ENCODE peak calls at places on chromosomes 16 and 17, in seven cellular contexts. J is SK-N-SH, Z is GM23248, Y is GM23338, X is PC-3, I is OCI-LY7, U is HCT116. R is an unnamed sample.

GRCh38 chr16:69476920-69477418 is 52.5 kb downstream of the CYB5B start:
- DNase-seq in J (no peak), Z (peak; percentile 84), Y (no peak), X (peak; percentile 86), I (no peak), U (peak; percentile 50), R (peak; percentile 46)

GRCh38 chr17:50196036-50196435 is 5.4 kb downstream of the COL1A1 start:
- DNase-seq in J (no peak), Z (peak; percentile 53), Y (no peak), X (no peak), I (no peak), U (no peak), R (no peak)

GRCh38 chr17:37701424-37702020 is 43.3 kb downstream of the HNF1B start:
- DNase-seq in J (peak; percentile 24), Z (peak; percentile 42), Y (peak; percentile 62), X (peak; percentile 38), I (peak; percentile 40), U (peak; percentile 18), R (no peak)

GRCh38 chr17:51947160-51947559 is 211.4 kb downstream of the CA10 start:
- DNase-seq in J (no peak), Z (no peak), Y (no peak), X (peak; percentile 69), I (no peak), U (no peak), R (peak; percentile 21)

GRCh38 chr16:26598061-26598460 is 468.7 kb upstream of the C16orf82 start:
- DNase-seq in J (no peak), Z (no peak), Y (no peak), X (peak; percentile 3), I (no peak), U (peak; percentile 4), R (peak; percentile 10)

GRCh38 chr17:76213491-76213890 is 26.8 kb downstream of the RNF157 start:
- DNase-seq in J (no peak), Z (no peak), Y (peak; percentile 60), X (no peak), I (no peak), U (no peak), R (no peak)

GRCh38 chr17:72393553-72393952 is 272.7 kb downstream of the SOX9 start:
- DNase-seq in J (no peak), Z (peak; percentile 85), Y (no peak), X (peak; percentile 95), I (no peak), U (peak; percentile 81), R (no peak)

GRCh38 chr16:17105239-17105721 is 365.5 kb downstream of the XYLT1 start:
- DNase-seq in J (no peak), Z (no peak), Y (peak; percentile 4), X (no peak), I (no peak), U (no peak), R (no peak)

GRCh38 chr17:48928876-48929811 is 15.5 kb downstream of the SNF8 start:
- DNase-seq in J (no peak), Z (no peak), Y (no peak), X (no peak), I (no peak), U (no peak), R (no peak)

GRCh38 chr17:49404906-49405305 is 9.8 kb downstream of the PHB1 start:
- DNase-seq in J (no peak), Z (no peak), Y (no peak), X (no peak), I (no peak), U (no peak), R (no peak)

GRCh38 chr16:65119905-65120341 is 1.9 kb downstream of the CDH11 start:
- DNase-seq in J (no peak), Z (peak; percentile 74), Y (peak; percentile 50), X (peak; percentile 62), I (no peak), U (no peak), R (peak; percentile 20)

GRCh38 chr17:14525551-14526455 is 224.9 kb downstream of the HS3ST3B1 start:
- DNase-seq in J (no peak), Z (no peak), Y (peak; percentile 85), X (no peak), I (no peak), U (no peak), R (no peak)
- H3K4me2 ChIP-seq in J (peak overlapping the region; percentile 40), Z (no peak overlapping the region), Y (peak overlapping the region; percentile 23), X (no peak overlapping the region), I (peak overlapping the region; percentile 24), U (no peak overlapping the region), R (no peak overlapping the region)

DNA sequence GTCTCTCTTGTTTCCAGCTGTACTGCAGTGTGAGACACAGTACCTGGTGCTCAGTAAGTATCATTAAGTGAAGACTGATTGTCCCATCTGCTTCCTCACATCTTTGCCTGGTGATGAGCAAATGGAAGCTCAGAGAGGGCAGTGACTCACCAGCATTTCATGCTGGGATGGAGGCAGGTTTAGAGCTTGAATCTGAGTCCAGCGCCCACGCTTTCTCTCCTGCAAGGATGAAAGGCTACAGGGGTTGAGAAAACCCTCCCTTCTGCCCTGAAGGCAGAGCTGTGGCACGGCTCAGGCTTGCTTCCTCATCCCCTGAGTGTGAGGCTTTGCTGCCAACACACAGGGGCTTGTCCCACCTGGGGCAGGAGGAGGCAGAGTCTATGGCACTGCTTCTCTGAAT is 1.5 kb upstream of the RNF112 start:
- DNase-seq in J (no peak), Z (peak; percentile 97), Y (no peak), X (peak; percentile 43), I (no peak), U (peak; percentile 64), R (peak; percentile 50)
- TF ChIP-seq EZH2phosphoT487 in J (no peak), Z (no peak), Y (no peak), X (no peak), I (no peak), U (no peak), R (no peak)

GRCh38 chr16:10578474-10579316 is 1.7 kb downstream of the EMP2 start:
- DNase-seq in J (no peak), Z (no peak), Y (no peak), X (peak; percentile 55), I (no peak), U (no peak), R (no peak)

GRCh38 chr16:10581507-10581906 is 1.1 kb upstream of the EMP2 start:
- DNase-seq in J (no peak), Z (peak; percentile 37), Y (no peak), X (no peak), I (no peak), U (no peak), R (no peak)

GRCh38 chr16:10577305-10578202 is 2.8 kb downstream of the EMP2 start:
- DNase-seq in J (peak; percentile 58), Z (peak; percentile 40), Y (peak; percentile 42), X (peak; percentile 41), I (no peak), U (no peak), R (no peak)

GRCh38 chr16:10579965-10580918 is at the start of gene EMP2:
- DNase-seq in J (peak; percentile 95), Z (peak; percentile 92), Y (peak; percentile 87), X (peak; percentile 76), I (no peak), U (peak; percentile 36), R (peak; percentile 92)

GRCh38 chr16:10579575-10579964 is 828 bp downstream of the EMP2 start:
- DNase-seq in J (no peak), Z (no peak), Y (no peak), X (no peak), I (no peak), U (no peak), R (no peak)
- H3K4me2 ChIP-seq in J (peak overlapping the region; percentile 100), Z (peak overlapping the region; percentile 83), Y (peak overlapping the region; percentile 94), X (peak overlapping the region; percentile 93), I (no peak overlapping the region), U (peak overlapping the region; percentile 99), R (peak overlapping the region; percentile 99)

GRCh38 chr16:19860146-19861030 is 24.3 kb downstream of the GPRC5B start:
- DNase-seq in J (no peak), Z (no peak), Y (peak; percentile 88), X (peak; percentile 76), I (no peak), U (no peak), R (peak; percentile 39)

GRCh38 chr16:19861069-19861468 is 23.6 kb downstream of the GPRC5B start:
- DNase-seq in J (no peak), Z (no peak), Y (peak; percentile 41), X (no peak), I (no peak), U (no peak), R (no peak)

GRCh38 chr16:19858654-19859018 is 26.0 kb downstream of the GPRC5B start:
- DNase-seq in J (no peak), Z (no peak), Y (no peak), X (no peak), I (no peak), U (no peak), R (no peak)

GRCh38 chr16:19859166-19859565 is 25.5 kb downstream of the GPRC5B start:
- DNase-seq in J (no peak), Z (no peak), Y (no peak), X (no peak), I (no peak), U (no peak), R (no peak)

GRCh38 chr16:19859603-19860002 is 25.0 kb downstream of the GPRC5B start:
- DNase-seq in J (no peak), Z (no peak), Y (peak; percentile 11), X (no peak), I (no peak), U (no peak), R (no peak)
- TF ChIP-seq EZH2phosphoT487 in J (no peak), Z (no peak), Y (no peak), X (no peak), I (no peak), U (no peak), R (no peak)

GRCh38 chr17:58414596-58414997 is 2.7 kb downstream of the RNF43 start:
- DNase-seq in J (no peak), Z (no peak), Y (no peak), X (peak; percentile 40), I (no peak), U (no peak), R (no peak)
- H3K4me2 ChIP-seq in J (no peak overlapping the region), Z (no peak overlapping the region), Y (no peak overlapping the region), X (peak overlapping the region; percentile 87), I (no peak overlapping the region), U (peak overlapping the region; percentile 86), R (peak overlapping the region; percentile 71)

DNA sequence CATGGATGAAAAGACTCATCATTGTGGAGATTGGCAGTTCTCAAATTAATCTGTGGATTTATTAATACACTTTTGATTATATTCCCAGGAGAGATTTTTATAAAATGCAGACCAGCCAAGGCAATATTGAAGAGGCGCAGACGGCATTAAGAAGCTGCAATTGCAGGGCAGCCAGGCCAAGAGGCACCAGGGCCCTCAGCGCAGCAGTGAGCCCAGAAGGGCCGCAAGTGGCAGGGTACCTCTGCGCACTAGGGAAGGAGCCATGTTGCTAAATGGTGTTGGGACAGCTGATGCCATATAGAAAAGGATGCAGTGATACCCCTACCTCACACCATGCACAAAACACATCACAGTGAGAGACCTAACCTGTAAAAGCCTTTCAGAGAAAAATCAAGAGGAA is 36.6 kb upstream of the CHMP6 start:
- DNase-seq in J (no peak), Z (no peak), Y (no peak), X (no peak), I (no peak), U (no peak), R (no peak)
- TF ChIP-seq EZH2phosphoT487 in J (no peak), Z (no peak), Y (no peak), X (no peak), I (no peak), U (no peak), R (no peak)

R was measured in hepatocyte.